ENCODE peak calls at places on chromosomes 2 and 18, in six cellular contexts. J is uterus, W is GM23338, O is A549, F is PC-3, N is fibroblast of lung. T is an unnamed sample. For H3K4me1, the result is how much of the 10 kb centered on the place peaks cover.

GRCh38 chr18:59988098-59988706 is 88.4 kb downstream of the PMAIP1 start:
- DNase-seq in J (peak), W (peak), O (peak), F (peak), N (peak), T (no peak)

GRCh38 chr2:120587326-120587996 is 148.2 kb upstream of the GLI2 start:
- DNase-seq in J (no peak), W (peak), O (no peak), F (no peak), N (no peak), T (peak)

GRCh38 chr18:49207373-49207772 is 253.1 kb downstream of the DYM start:
- DNase-seq in J (no peak), W (no peak), O (no peak), F (peak), N (peak), T (no peak)

GRCh38 chr2:15642334-15643208 is 50.9 kb downstream of the DDX1 start:
- DNase-seq in J (no peak), W (peak), O (no peak), F (no peak), N (no peak), T (no peak)

GRCh38 chr18:79786781-79787526 is 10.8 kb upstream of the KCNG2 start:
- DNase-seq in J (no peak), W (no peak), O (no peak), F (no peak), N (no peak), T (no peak)

GRCh38 chr2:36682562-36682961 is 13.9 kb upstream of the VIT start:
- DNase-seq in J (no peak), W (no peak), O (no peak), F (no peak), N (no peak), T (no peak)

GRCh38 chr2:58896600-58896999 is 655.5 kb upstream of the FANCL start:
- DNase-seq in J (no peak), W (no peak), O (no peak), F (no peak), N (peak), T (no peak)

GRCh38 chr18:78972930-78973331 is 6.7 kb upstream of the SALL3 start:
- DNase-seq in J (no peak), W (peak), O (no peak), F (no peak), N (no peak), T (no peak)

GRCh38 chr2:7819316-7819715 is 862.5 kb upstream of the ID2 start:
- DNase-seq in J (no peak), W (no peak), O (no peak), F (peak), N (no peak), T (no peak)

GRCh38 chr2:86482034-86482433 is 40.9 kb downstream of the KDM3A start:
- DNase-seq in J (no peak), W (no peak), O (no peak), F (peak), N (peak), T (no peak)

GRCh38 chr2:145906356-145906755 is 1386.4 kb upstream of the ZEB2 start:
- DNase-seq in J (no peak), W (peak), O (no peak), F (peak), N (peak), T (peak)

GRCh38 chr2:197269173-197269572 is 41.4 kb downstream of the ANKRD44 start:
- DNase-seq in J (no peak), W (no peak), O (no peak), F (no peak), N (peak), T (no peak)

GRCh38 chr2:151498178-151498577 is 88.5 kb downstream of the RIF1 start:
- DNase-seq in J (no peak), W (peak), O (no peak), F (no peak), N (no peak), T (no peak)

GRCh38 chr18:49168281-49168680 is 217.5 kb upstream of the SMAD7 start:
- DNase-seq in J (no peak), W (no peak), O (no peak), F (no peak), N (no peak), T (no peak)

GRCh38 chr2:170886391-170886790 is 42.7 kb upstream of the GORASP2 start:
- DNase-seq in J (no peak), W (no peak), O (no peak), F (peak), N (peak), T (no peak)

GRCh38 chr2:74502720-74503505 is 3.5 kb upstream of the LBX2 start:
- DNase-seq in J (peak), W (peak), O (peak), F (no peak), N (peak), T (peak)

GRCh38 chr2:104784264-104784663 is 69.7 kb upstream of the POU3F3 start:
- DNase-seq in J (no peak), W (no peak), O (no peak), F (no peak), N (no peak), T (no peak)

GRCh38 chr2:48601349-48601748 is 16.3 kb upstream of the GTF2A1L start:
- DNase-seq in J (no peak), W (peak), O (no peak), F (peak), N (peak), T (peak)

GRCh38 chr2:203463176-203463797 is 71.8 kb downstream of the RAPH1 start:
- DNase-seq in J (no peak), W (no peak), O (no peak), F (no peak), N (no peak), T (no peak)

GRCh38 chr2:64913357-64913869 is 75.8 kb upstream of the SLC1A4 start:
- DNase-seq in J (no peak), W (peak), O (no peak), F (peak), N (no peak), T (peak)

DNA sequence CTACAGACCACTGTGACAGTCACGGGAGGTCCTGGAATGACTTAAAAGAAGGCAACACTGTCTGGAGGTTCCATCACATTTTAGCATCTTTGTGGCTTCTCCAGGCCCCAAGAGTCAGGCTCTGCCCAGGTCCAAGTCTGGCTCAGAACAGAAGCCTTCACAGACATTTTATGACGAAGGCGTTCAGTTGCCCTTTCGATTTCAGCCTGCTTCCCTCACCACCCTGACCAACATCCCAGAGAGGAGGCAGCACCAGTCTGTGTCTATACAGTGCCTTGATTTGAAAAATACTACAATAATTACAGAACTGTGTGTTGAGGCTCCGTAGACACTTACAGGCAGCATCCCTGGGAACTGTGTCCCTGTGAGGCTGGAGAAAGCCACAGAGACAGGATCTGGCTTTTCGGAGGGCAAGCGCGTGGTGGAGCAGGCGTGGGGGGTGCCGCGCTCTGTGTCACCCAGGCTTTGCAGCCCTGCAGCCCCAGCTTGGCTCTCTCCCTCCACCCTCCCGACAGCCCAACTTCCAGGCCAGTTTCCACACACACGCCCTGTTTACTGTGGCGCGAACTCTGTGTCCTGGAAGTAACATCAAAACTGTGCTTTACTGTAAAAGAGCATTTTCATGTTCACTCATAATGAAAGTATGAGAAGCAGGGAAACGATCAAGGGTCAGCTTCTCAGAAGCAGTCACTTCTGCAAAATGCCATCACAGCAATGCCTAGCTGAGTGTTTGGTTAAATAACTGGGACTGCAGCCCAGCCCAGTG is 153.6 kb upstream of the ALKAL2 start:
- DNase-seq in J (no peak), W (no peak), O (no peak), F (no peak), N (no peak), T (no peak)
- H3K4me1 ChIP-seq in J (under half), W (under half), O (under half), F (under half), N (under half), T (under half)

DNA sequence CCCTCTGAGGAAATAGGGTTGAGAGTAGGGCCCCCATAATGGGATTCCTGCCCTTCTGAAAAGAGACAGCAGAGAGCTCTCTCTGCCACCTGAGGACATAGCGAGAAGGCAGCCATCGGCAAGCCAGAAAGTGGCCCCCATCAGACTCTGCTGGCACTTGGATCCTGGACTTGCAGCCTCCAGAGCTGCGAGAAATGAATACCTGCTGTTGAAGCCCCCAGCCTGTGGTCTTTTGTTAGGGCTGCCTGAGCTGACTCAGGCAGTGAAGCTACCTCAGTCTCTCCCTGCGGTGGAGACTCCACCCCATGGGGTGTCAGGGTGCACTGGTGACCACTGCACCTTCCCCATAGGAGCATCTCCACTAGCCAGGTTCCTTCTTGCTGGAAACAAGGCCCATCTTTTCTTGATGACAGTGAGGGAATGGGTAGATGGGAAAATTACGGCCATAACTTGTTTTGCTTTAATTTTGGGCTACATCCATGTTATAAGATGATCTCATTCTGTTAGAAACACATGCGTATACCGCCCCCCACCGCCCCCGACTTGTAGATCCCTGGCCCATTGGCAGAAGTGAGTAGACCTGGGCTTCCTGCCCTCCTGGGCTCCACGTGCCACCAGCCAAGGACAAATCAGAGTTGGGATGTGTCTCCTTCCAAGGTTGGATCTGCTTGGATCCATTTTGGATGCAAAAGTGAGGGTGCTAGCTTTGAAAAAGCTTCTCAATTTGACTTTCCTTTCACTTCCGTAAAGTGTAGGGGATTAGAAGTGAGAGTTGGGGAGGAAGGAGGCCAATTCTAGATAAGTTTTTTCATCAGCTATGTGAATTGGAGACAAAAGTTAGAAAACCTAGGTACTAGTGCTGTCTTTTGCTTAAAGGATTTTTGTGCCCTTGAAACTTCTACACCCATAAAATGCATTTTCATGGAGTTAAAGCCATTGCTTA is 42.9 kb downstream of the NCK2 start:
- DNase-seq in J (no peak), W (no peak), O (no peak), F (peak), N (no peak), T (no peak)
- TF ChIP-seq CTCF in J (no peak), W (no peak), O (no peak), F (peak), N (no peak), T (no peak)

GRCh38 chr2:98912957-98913915 is 22.8 kb downstream of the CRACDL start:
- DNase-seq in J (no peak), W (no peak), O (no peak), F (peak), N (peak), T (no peak)
- H3K4me1 ChIP-seq in J (under half), W (under half), O (half or more), F (half or more), N (under half), T (under half)

DNA sequence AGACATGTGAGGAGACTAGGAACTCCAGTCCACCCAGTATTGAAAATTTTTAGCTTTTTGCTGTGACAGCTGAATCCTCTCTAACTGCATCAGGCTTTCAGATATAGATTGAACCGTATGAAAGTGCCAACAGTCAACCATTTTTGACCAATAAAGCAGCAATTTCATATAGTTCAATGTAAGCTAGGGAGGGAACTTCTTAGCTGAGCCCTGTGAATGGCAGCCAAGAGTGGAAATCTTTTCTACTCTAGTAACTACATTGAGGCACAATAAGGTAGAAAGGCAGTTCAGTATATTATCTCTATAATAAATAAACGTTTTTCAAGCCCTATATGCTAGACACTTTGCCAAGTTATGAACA is 96.3 kb upstream of the TANK start:
- DNase-seq in J (no peak), W (no peak), O (no peak), F (no peak), N (no peak), T (no peak)
- TF ChIP-seq CTCF in J (no peak), W (no peak), O (no peak), F (peak), N (no peak), T (no peak)

T was measured in H9.